ENCODE peak calls at places on chromosomes 13 and 19, in ten cellular contexts. O is ascending aorta; H is iPS DF 6.9; N is body of pancreas; L is Peyer's patch; Y is CD8-positive, alpha-beta memory T cell; M is naive thymus-derived CD4-positive, alpha-beta T cell; U is SK-N-SH; D is DND-41; E is fibroblast of lung. F is an unnamed sample.

GRCh38 chr13:44759723-44760360 is 183.7 kb upstream of the TSC22D1 start:
- DNase-seq in O (no peak), H (no peak), N (peak; percentile 91), L (no peak), Y (no peak), M (no peak), U (no peak), D (no peak), E (peak; percentile 61), F (no peak)

GRCh38 chr13:77215543-77215942 is 111.4 kb downstream of the MYCBP2 start:
- DNase-seq in O (no peak), H (no peak), N (no peak), L (no peak), Y (no peak), M (no peak), U (no peak), D (no peak), E (no peak), F (no peak)

GRCh38 chr19:15631817-15632216 is 8.9 kb upstream of the CYP4F3 start:
- DNase-seq in O (no peak), H (no peak), N (no peak), L (no peak), Y (peak; percentile 58), M (peak; percentile 39), U (peak; percentile 47), D (peak; percentile 68), E (no peak), F (peak; percentile 69)

GRCh38 chr13:46134961-46135522 is 30.2 kb upstream of the CPB2 start:
- DNase-seq in O (no peak), H (peak; percentile 35), N (peak; percentile 87), L (no peak), Y (no peak), M (no peak), U (no peak), D (no peak), E (peak; percentile 23), F (no peak)

GRCh38 chr13:62320129-62320724 is 904.6 kb upstream of the PCDH20 start:
- DNase-seq in O (no peak), H (no peak), N (peak; percentile 8), L (no peak), Y (no peak), M (no peak), U (peak; percentile 38), D (no peak), E (peak; percentile 41), F (peak; percentile 92)

GRCh38 chr19:49469828-49470614 is 4.0 kb upstream of the FLT3LG start:
- DNase-seq in O (no peak), H (no peak), N (no peak), L (peak; percentile 88), Y (peak; percentile 90), M (peak; percentile 74), U (no peak), D (peak; percentile 37), E (no peak), F (peak; percentile 86)

GRCh38 chr19:10979950-10980349 is 19.1 kb downstream of the SMARCA4 start:
- DNase-seq in O (no peak), H (no peak), N (peak; percentile 15), L (peak; percentile 38), Y (no peak), M (no peak), U (no peak), D (peak; percentile 26), E (no peak), F (no peak)

GRCh38 chr19:6801397-6802086 is 29.0 kb downstream of the VAV1 start:
- DNase-seq in O (peak; percentile 22), H (no peak), N (peak; percentile 75), L (peak; percentile 92), Y (peak; percentile 87), M (peak; percentile 88), U (peak; percentile 32), D (peak; percentile 95), E (peak; percentile 12), F (peak; percentile 97)

GRCh38 chr19:6071840-6072239 is 38.5 kb downstream of the RFX2 start:
- DNase-seq in O (no peak), H (no peak), N (no peak), L (no peak), Y (no peak), M (no peak), U (no peak), D (no peak), E (no peak), F (no peak)

GRCh38 chr19:45177817-45178261 is at the start of gene TRAPPC6A:
- DNase-seq in O (no peak), H (no peak), N (no peak), L (peak; percentile 24), Y (no peak), M (no peak), U (no peak), D (no peak), E (peak; percentile 74), F (no peak)

GRCh38 chr19:36686365-36687213 is 823 bp upstream of the ZNF567 start:
- DNase-seq in O (no peak), H (no peak), N (peak; percentile 20), L (no peak), Y (no peak), M (no peak), U (no peak), D (peak; percentile 32), E (no peak), F (peak; percentile 59)

GRCh38 chr19:47486900-47487299 is 2.9 kb upstream of the KPTN start:
- DNase-seq in O (no peak), H (no peak), N (no peak), L (peak; percentile 30), Y (no peak), M (no peak), U (no peak), D (peak; percentile 57), E (no peak), F (no peak)

GRCh38 chr19:13987101-13987890 is 18.8 kb downstream of the RFX1 start:
- DNase-seq in O (no peak), H (no peak), N (peak; percentile 35), L (no peak), Y (no peak), M (no peak), U (peak; percentile 53), D (no peak), E (no peak), F (no peak)

GRCh38 chr13:91708558-91708957 is 310.1 kb downstream of the GPC5 start:
- DNase-seq in O (no peak), H (no peak), N (no peak), L (no peak), Y (no peak), M (no peak), U (no peak), D (no peak), E (no peak), F (no peak)

GRCh38 chr13:36371185-36371584 is 25.0 kb upstream of the SPART start:
- DNase-seq in O (no peak), H (no peak), N (no peak), L (no peak), Y (no peak), M (no peak), U (no peak), D (no peak), E (no peak), F (no peak)

GRCh38 chr13:93338906-93339305 is 112.3 kb downstream of the GPC6 start:
- DNase-seq in O (no peak), H (no peak), N (no peak), L (no peak), Y (no peak), M (no peak), U (no peak), D (no peak), E (peak; percentile 56), F (no peak)

GRCh38 chr13:40494932-40495619 is 171.4 kb downstream of the FOXO1 start:
- DNase-seq in O (no peak), H (no peak), N (no peak), L (no peak), Y (no peak), M (peak; percentile 76), U (no peak), D (no peak), E (no peak), F (no peak)

DNA sequence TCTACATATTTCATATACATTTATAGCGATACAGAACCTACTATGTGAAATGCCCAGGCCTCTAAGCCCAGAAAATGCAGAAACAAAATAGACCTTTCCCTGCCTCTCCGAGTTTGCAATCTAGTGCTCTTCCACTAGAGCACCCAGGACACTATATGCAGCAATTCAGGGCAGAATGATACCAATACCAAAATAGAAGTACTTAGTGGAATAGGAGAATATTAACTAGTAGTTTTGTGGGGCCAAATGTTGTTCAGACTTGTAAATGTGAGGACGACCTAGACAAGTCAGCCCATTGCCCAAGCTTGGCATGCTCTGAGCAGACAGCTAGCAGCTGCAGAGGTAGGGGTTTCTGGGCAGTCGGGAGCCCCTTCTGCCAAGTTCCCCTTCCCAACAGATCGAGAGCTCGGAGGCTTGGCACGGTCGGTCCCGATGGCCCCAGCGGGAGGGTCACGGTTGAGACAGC is 35.8 kb upstream of the FLT1 start:
- DNase-seq in O (no peak), H (no peak), N (no peak), L (no peak), Y (no peak), M (no peak), U (no peak), D (no peak), E (no peak), F (no peak)
- H3K27ac ChIP-seq in O (no peak overlapping the region), H (no peak overlapping the region), N (no peak overlapping the region), L (no peak overlapping the region), Y (no peak overlapping the region), M (no peak overlapping the region), U (no peak overlapping the region), D (no peak overlapping the region), E (no peak overlapping the region), F (no peak overlapping the region)

GRCh38 chr13:110262944-110263343 is 44.0 kb downstream of the COL4A1 start:
- DNase-seq in O (no peak), H (no peak), N (no peak), L (no peak), Y (no peak), M (no peak), U (no peak), D (no peak), E (no peak), F (no peak)
- H3K4me1 ChIP-seq in O (peaks cover 7% of the 10 kb centered on the region), H (peaks cover 6% of the 10 kb centered on the region), N (peaks cover 14% of the 10 kb centered on the region), L (no peaks in the 10 kb centered on the region), Y (no peaks in the 10 kb centered on the region), M (no peaks in the 10 kb centered on the region), U (peaks cover 58% of the 10 kb centered on the region), D (no peaks in the 10 kb centered on the region), E (peaks cover 41% of the 10 kb centered on the region), F (no peaks in the 10 kb centered on the region)

DNA sequence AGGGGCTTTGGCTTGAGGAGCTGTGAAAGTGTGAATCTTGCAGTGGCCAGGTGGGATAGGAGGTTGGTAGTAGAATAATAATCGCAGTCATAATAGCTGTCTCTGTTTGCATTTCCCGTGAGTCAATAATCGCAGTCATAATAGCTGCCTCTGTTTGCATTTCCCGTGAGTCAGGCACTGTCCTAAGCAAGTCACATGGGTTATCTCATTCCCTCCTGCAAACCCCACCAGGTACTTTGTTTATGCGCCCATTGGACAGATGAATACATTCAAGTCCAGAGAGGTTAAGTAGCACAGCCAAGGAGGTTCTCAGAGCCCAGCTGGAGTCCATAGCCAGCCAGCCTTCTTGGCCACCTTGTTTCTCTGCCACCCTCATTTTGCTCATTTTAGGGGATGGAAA is 206.0 kb downstream of the URI1 start:
- DNase-seq in O (no peak), H (no peak), N (no peak), L (no peak), Y (no peak), M (no peak), U (no peak), D (no peak), E (no peak), F (no peak)
- H3K4me3 ChIP-seq in O (no peak overlapping the region), H (no peak overlapping the region), N (no peak overlapping the region), L (no peak overlapping the region), Y (no peak overlapping the region), M (no peak overlapping the region), U (no peak overlapping the region), D (no peak overlapping the region), E (no peak overlapping the region), F (no peak overlapping the region)

GRCh38 chr13:25906211-25906661 is 145.6 kb downstream of the SHISA2 start:
- DNase-seq in O (no peak), H (no peak), N (no peak), L (peak; percentile 38), Y (no peak), M (peak; percentile 35), U (no peak), D (peak; percentile 50), E (no peak), F (no peak)
- H3K27ac ChIP-seq in O (no peak overlapping the region), H (no peak overlapping the region), N (no peak overlapping the region), L (no peak overlapping the region), Y (no peak overlapping the region), M (peak overlapping the region; percentile 70), U (no peak overlapping the region), D (peak overlapping the region; percentile 66), E (no peak overlapping the region), F (no peak overlapping the region)

F was measured in Karpas-422.